ENCODE peak calls at places on chromosomes 6 and 20, in six cellular contexts. One of them, this sample, is unnamed.

GRCh38 chr6:43773050-43773956 is 3.3 kb downstream of the VEGFA start:
- DNase-seq in thyroid gland: peak; percentile 68
- DNase-seq in astrocyte of the spinal cord: peak; percentile 17
- DNase-seq in stimulated activated CD4-positive, alpha-beta T cell treated with anti-CD3 and anti-CD28 coated beads, Interleukin-2, amount 100 ng/mL, for 48 hours: peak; percentile 51
- DNase-seq in endothelial cell: peak; percentile 27
- DNase-seq in NCI-H2081: peak; percentile 17
- DNase-seq in this sample: peak; percentile 63

GRCh38 chr20:21272679-21273078 is 30.5 kb upstream of the XRN2 start:
- DNase-seq in NCI-H2081: no peak
- DNase-seq in thyroid gland: no peak
- DNase-seq in stimulated activated CD4-positive, alpha-beta T cell treated with anti-CD3 and anti-CD28 coated beads, Interleukin-2, amount 100 ng/mL, for 48 hours: no peak
- DNase-seq in astrocyte of the spinal cord: no peak
- DNase-seq in endothelial cell: no peak
- DNase-seq in this sample: no peak

GRCh38 chr6:166417285-166417691 is 34.5 kb upstream of the MPC1 start:
- DNase-seq in endothelial cell: no peak
- DNase-seq in astrocyte of the spinal cord: no peak
- DNase-seq in NCI-H2081: no peak
- DNase-seq in thyroid gland: no peak
- DNase-seq in stimulated activated CD4-positive, alpha-beta T cell treated with anti-CD3 and anti-CD28 coated beads, Interleukin-2, amount 100 ng/mL, for 48 hours: no peak
- DNase-seq in this sample: no peak

GRCh38 chr6:110180228-110181008 is at the start of gene CDC40:
- DNase-seq in stimulated activated CD4-positive, alpha-beta T cell treated with anti-CD3 and anti-CD28 coated beads, Interleukin-2, amount 100 ng/mL, for 48 hours: peak; percentile 30
- DNase-seq in NCI-H2081: no peak
- DNase-seq in thyroid gland: peak; percentile 54
- DNase-seq in astrocyte of the spinal cord: no peak
- DNase-seq in endothelial cell: peak; percentile 43
- DNase-seq in this sample: no peak

GRCh38 chr6:30871592-30872183 is 12.6 kb upstream of the DDR1 start:
- DNase-seq in thyroid gland: no peak
- DNase-seq in endothelial cell: no peak
- DNase-seq in NCI-H2081: no peak
- DNase-seq in astrocyte of the spinal cord: no peak
- DNase-seq in stimulated activated CD4-positive, alpha-beta T cell treated with anti-CD3 and anti-CD28 coated beads, Interleukin-2, amount 100 ng/mL, for 48 hours: no peak
- DNase-seq in this sample: no peak

GRCh38 chr6:126252154-126252553 is 87.8 kb upstream of the CENPW start:
- DNase-seq in astrocyte of the spinal cord: no peak
- DNase-seq in endothelial cell: no peak
- DNase-seq in thyroid gland: no peak
- DNase-seq in stimulated activated CD4-positive, alpha-beta T cell treated with anti-CD3 and anti-CD28 coated beads, Interleukin-2, amount 100 ng/mL, for 48 hours: no peak
- DNase-seq in NCI-H2081: no peak
- DNase-seq in this sample: no peak

GRCh38 chr20:38167466-38167850 is 2.4 kb upstream of the TGM2 start:
- DNase-seq in stimulated activated CD4-positive, alpha-beta T cell treated with anti-CD3 and anti-CD28 coated beads, Interleukin-2, amount 100 ng/mL, for 48 hours: no peak
- DNase-seq in thyroid gland: no peak
- DNase-seq in NCI-H2081: no peak
- DNase-seq in endothelial cell: no peak
- DNase-seq in astrocyte of the spinal cord: no peak
- DNase-seq in this sample: no peak

GRCh38 chr6:146408583-146408982 is 135.1 kb upstream of the RAB32 start:
- DNase-seq in NCI-H2081: no peak
- DNase-seq in endothelial cell: no peak
- DNase-seq in thyroid gland: no peak
- DNase-seq in astrocyte of the spinal cord: no peak
- DNase-seq in stimulated activated CD4-positive, alpha-beta T cell treated with anti-CD3 and anti-CD28 coated beads, Interleukin-2, amount 100 ng/mL, for 48 hours: no peak
- DNase-seq in this sample: no peak

GRCh38 chr6:28776269-28777146 is 147.3 kb downstream of the TRIM27 start:
- DNase-seq in astrocyte of the spinal cord: no peak
- DNase-seq in stimulated activated CD4-positive, alpha-beta T cell treated with anti-CD3 and anti-CD28 coated beads, Interleukin-2, amount 100 ng/mL, for 48 hours: no peak
- DNase-seq in endothelial cell: no peak
- DNase-seq in NCI-H2081: no peak
- DNase-seq in thyroid gland: no peak
- DNase-seq in this sample: no peak

GRCh38 chr6:14016432-14016831 is 91.7 kb downstream of the RNF182 start:
- DNase-seq in endothelial cell: no peak
- DNase-seq in thyroid gland: no peak
- DNase-seq in astrocyte of the spinal cord: no peak
- DNase-seq in stimulated activated CD4-positive, alpha-beta T cell treated with anti-CD3 and anti-CD28 coated beads, Interleukin-2, amount 100 ng/mL, for 48 hours: no peak
- DNase-seq in NCI-H2081: no peak
- DNase-seq in this sample: no peak

GRCh38 chr20:4813839-4814695 is 92.4 kb downstream of the PRND start:
- DNase-seq in thyroid gland: no peak
- DNase-seq in endothelial cell: peak; percentile 37
- DNase-seq in NCI-H2081: no peak
- DNase-seq in stimulated activated CD4-positive, alpha-beta T cell treated with anti-CD3 and anti-CD28 coated beads, Interleukin-2, amount 100 ng/mL, for 48 hours: no peak
- DNase-seq in astrocyte of the spinal cord: no peak
- DNase-seq in this sample: no peak

GRCh38 chr6:14290448-14291388 is 173.1 kb downstream of the CD83 start:
- DNase-seq in endothelial cell: no peak
- DNase-seq in thyroid gland: no peak
- DNase-seq in astrocyte of the spinal cord: no peak
- DNase-seq in NCI-H2081: no peak
- DNase-seq in stimulated activated CD4-positive, alpha-beta T cell treated with anti-CD3 and anti-CD28 coated beads, Interleukin-2, amount 100 ng/mL, for 48 hours: no peak
- DNase-seq in this sample: no peak

GRCh38 chr6:37011656-37012378 is 6.4 kb downstream of the FGD2 start:
- DNase-seq in NCI-H2081: no peak
- DNase-seq in astrocyte of the spinal cord: peak; percentile 67
- DNase-seq in endothelial cell: no peak
- DNase-seq in thyroid gland: peak; percentile 80
- DNase-seq in stimulated activated CD4-positive, alpha-beta T cell treated with anti-CD3 and anti-CD28 coated beads, Interleukin-2, amount 100 ng/mL, for 48 hours: no peak
- DNase-seq in this sample: peak; percentile 71